ENCODE peak calls at places on chromosome X, in eight cellular contexts. B is fibroblast of pulmonary artery, J is cardiac fibroblast, D is astrocyte of the cerebellum, T is psoas muscle, L is GM13976, F is A549, G is left lung. E is an unnamed sample.

GRCh38 chrX:84064164-84064563 is 123.8 kb downstream of the RPS6KA6 start:
- DNase-seq in F (no peak), L (no peak), D (no peak), B (peak), J (peak), T (no peak), G (no peak), E (no peak)

GRCh38 chrX:11261260-11261659 is 32.0 kb upstream of the AMELX start:
- DNase-seq in T (no peak), G (no peak), J (peak), F (no peak), B (peak), L (no peak), D (peak), E (no peak)

GRCh38 chrX:124030520-124030919 is 69.0 kb downstream of the STAG2 start:
- DNase-seq in D (no peak), T (no peak), L (peak), G (no peak), B (no peak), J (no peak), F (no peak), E (no peak)

GRCh38 chrX:1719270-1719669 is 104.4 kb downstream of the ASMT start:
- DNase-seq in L (no peak), J (no peak), F (no peak), D (no peak), T (no peak), B (no peak), G (no peak), E (no peak)

GRCh38 chrX:23334536-23334870 is at the start of gene PTCHD1:
- DNase-seq in J (no peak), D (no peak), B (no peak), G (no peak), L (peak), F (no peak), T (no peak), E (peak)

GRCh38 chrX:10254746-10255145 is 98.0 kb downstream of the CLCN4 start:
- DNase-seq in D (no peak), T (no peak), F (peak), B (no peak), J (no peak), L (no peak), G (no peak), E (no peak)

GRCh38 chrX:153647461-153648357 is 706 bp downstream of the DUSP9 start:
- DNase-seq in B (no peak), D (no peak), L (no peak), F (no peak), T (no peak), G (peak), J (no peak), E (peak)

GRCh38 chrX:45954026-45954425 is 591.2 kb downstream of the ZNF674 start:
- DNase-seq in G (no peak), T (no peak), D (no peak), J (no peak), B (no peak), L (no peak), F (no peak), E (no peak)

GRCh38 chrX:41528784-41529183 is 81.6 kb downstream of the NYX start:
- DNase-seq in B (no peak), G (no peak), L (no peak), D (no peak), F (no peak), T (no peak), J (no peak), E (no peak)

GRCh38 chrX:51336584-51336983 is 4.0 kb downstream of the NUDT10 start:
- DNase-seq in J (peak), L (peak), B (peak), G (no peak), D (no peak), F (peak), T (no peak), E (peak)

GRCh38 chrX:20527458-20528099 is 260.9 kb upstream of the RPS6KA3 start:
- DNase-seq in F (peak), J (peak), B (peak), L (peak), G (no peak), T (no peak), D (no peak), E (peak)

GRCh38 chrX:30935985-30936384 is 46.9 kb upstream of the TAB3 start:
- DNase-seq in D (no peak), J (peak), T (no peak), G (no peak), B (peak), L (no peak), F (peak), E (no peak)
- TF ChIP-seq CTCF in D (peak), J (peak), T (no peak), G (no peak), B (peak), L (no peak), F (no peak), E (no peak)

DNA sequence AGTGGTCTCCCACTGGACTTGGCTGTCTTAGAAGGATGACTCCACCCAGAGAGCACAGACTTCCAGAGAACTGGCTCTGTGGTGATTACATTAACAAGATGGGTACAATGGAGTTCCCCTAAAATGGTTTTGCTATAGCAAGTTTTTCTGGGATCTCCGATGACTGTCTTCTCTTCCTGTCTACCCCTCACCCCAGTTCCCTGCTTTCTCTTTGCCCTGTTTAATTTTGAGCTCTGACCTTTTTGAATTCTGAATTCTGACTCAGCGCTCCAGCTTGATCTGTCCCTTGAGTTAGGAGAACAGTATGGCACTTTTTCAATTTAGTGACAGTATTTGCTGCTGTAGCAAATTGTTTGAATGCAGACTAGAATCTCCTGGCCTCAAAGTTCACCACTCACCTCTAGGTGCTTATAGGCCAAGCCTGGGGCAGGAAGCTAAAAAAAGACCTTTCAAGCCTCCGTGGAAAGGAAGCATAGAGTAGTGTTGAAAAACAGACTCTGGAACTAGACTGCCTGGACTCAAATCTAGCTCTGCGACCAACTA is 7.0 kb downstream of the MSN start:
- DNase-seq in B (no peak), J (no peak), T (no peak), L (no peak), F (no peak), G (no peak), D (no peak), E (no peak)
- TF ChIP-seq CTCF in B (no peak), J (no peak), T (no peak), L (no peak), F (no peak), G (no peak), D (no peak), E (no peak)

GRCh38 chrX:32673193-32673592 is 538.2 kb downstream of the DMD start:
- DNase-seq in J (peak), G (no peak), B (peak), F (peak), D (no peak), L (no peak), T (no peak), E (no peak)
- TF ChIP-seq CTCF in J (peak), G (no peak), B (no peak), F (no peak), D (no peak), L (peak), T (peak), E (no peak)

GRCh38 chrX:129654652-129655546 is at the start of gene APLN:
- DNase-seq in F (no peak), T (peak), B (peak), L (no peak), G (peak), J (peak), D (no peak), E (peak)
- TF ChIP-seq CTCF in F (no peak), T (no peak), B (no peak), L (no peak), G (no peak), J (no peak), D (no peak), E (no peak)

GRCh38 chrX:72554448-72555140 is 18.0 kb downstream of the HDAC8 start:
- DNase-seq in J (no peak), T (no peak), L (no peak), B (no peak), F (peak), G (no peak), D (no peak), E (no peak)
- TF ChIP-seq CTCF in J (no peak), T (no peak), L (no peak), B (no peak), F (peak), G (no peak), D (no peak), E (no peak)

GRCh38 chrX:52995974-52996304 is 37.6 kb upstream of the FAM156A start:
- DNase-seq in F (no peak), J (no peak), D (no peak), T (no peak), L (no peak), B (no peak), G (no peak), E (no peak)

GRCh38 chrX:52995135-52995973 is 37.0 kb upstream of the FAM156A start:
- DNase-seq in T (peak), G (peak), D (peak), L (peak), J (peak), B (peak), F (peak), E (peak)

GRCh38 chrX:52988985-52989917 is 30.9 kb upstream of the FAM156A start:
- DNase-seq in F (no peak), G (no peak), T (no peak), D (no peak), B (no peak), L (no peak), J (no peak), E (no peak)

DNA sequence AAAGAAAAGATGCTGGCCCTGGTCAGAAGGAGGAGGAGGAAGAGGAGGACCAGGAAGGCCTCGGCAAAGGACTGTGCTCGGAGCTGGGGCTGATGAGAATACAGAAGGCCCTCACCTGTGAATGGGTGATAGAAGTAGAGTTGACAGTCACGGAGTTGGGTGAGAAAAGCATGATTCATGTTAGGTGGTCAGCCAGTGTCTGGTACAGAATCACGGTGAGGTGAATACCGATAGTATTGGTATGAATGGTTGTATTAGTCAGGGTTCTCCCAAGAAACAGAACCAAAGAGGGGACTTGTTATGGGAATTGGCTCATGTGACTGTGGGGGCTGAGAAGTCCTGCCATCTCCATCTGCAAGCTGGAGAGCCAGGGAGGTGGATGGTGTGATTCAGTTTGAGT is 32.5 kb upstream of the FAM156A start:
- DNase-seq in G (no peak), D (no peak), B (no peak), J (no peak), L (no peak), T (no peak), F (no peak), E (no peak)
- TF ChIP-seq CTCF in G (no peak), D (no peak), B (no peak), J (no peak), L (no peak), T (no peak), F (no peak), E (no peak)

DNA sequence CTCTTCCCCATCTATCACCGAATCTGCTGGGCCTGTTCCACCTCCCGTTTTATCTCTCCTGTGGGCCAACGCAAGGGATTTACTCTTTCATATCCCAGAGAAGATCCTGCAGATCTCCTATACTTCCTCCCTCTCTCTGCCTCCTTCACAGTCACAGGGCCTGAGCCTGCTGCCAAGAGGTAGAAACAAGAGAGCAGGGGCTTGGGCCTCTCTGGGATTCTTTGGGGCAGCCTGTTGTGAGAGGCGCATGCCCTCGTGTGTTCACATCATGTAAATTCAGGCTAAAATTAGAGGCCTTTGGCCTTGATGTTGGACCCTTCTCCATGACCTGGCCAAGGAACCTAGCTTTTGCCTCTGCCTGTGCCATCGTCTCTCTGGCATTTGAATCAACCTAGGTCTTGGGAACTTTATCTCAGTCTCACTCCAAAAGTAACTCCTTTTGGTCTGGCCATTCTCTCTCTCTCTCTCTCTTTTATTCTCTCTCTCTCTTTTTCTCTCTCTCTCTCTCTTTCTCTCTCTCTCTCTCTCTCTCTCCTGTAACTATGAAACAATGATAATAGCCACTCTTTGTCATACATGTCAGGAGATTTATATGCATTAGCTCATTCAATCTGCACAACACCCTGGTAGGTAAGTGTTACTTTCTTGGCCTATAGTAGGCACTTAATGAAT is 20.0 kb upstream of the EFNB1 start:
- DNase-seq in J (peak), D (no peak), L (no peak), B (peak), T (no peak), G (no peak), F (peak), E (no peak)
- TF ChIP-seq CTCF in J (peak), D (peak), L (no peak), B (peak), T (peak), G (no peak), F (no peak), E (no peak)

E was measured in B cell.